ENCODE peak calls at places on chromosomes 13 and 19, in ten cellular contexts. One of them, this sample, is unnamed.
A peak's percentile ranks its signal among the peaks of the same experiment; 100 is the strongest.

GRCh38 chr19:46355234-46355990 is 8.5 kb downstream of the PPP5C start:
- DNase-seq in Right ventricle myocardium superior: no peak
- DNase-seq in fibroblast of the aortic adventitia: no peak
- DNase-seq in neuronal stem cell: no peak
- DNase-seq in COLO829: no peak
- DNase-seq in anterior cingulate cortex: no peak
- DNase-seq in NCI-H1417 treated with DMSO at 0.1 percent for 48 hours: no peak
- DNase-seq in GM06990: no peak
- DNase-seq in mesenteric fat pad: no peak
- DNase-seq in B cell: no peak
- DNase-seq in this sample: no peak

GRCh38 chr13:24385902-24386301 is 76.5 kb downstream of the C1QTNF9 start:
- DNase-seq in COLO829: no peak
- DNase-seq in fibroblast of the aortic adventitia: no peak
- DNase-seq in NCI-H1417 treated with DMSO at 0.1 percent for 48 hours: no peak
- DNase-seq in neuronal stem cell: no peak
- DNase-seq in B cell: no peak
- DNase-seq in mesenteric fat pad: no peak
- DNase-seq in GM06990: no peak
- DNase-seq in Right ventricle myocardium superior: no peak
- DNase-seq in anterior cingulate cortex: no peak
- DNase-seq in this sample: no peak

GRCh38 chr19:54137913-54138776 is 583 bp downstream of the CNOT3 start:
- DNase-seq in B cell: peak; percentile 66
- DNase-seq in anterior cingulate cortex: no peak
- DNase-seq in neuronal stem cell: no peak
- DNase-seq in NCI-H1417 treated with DMSO at 0.1 percent for 48 hours: no peak
- DNase-seq in COLO829: no peak
- DNase-seq in Right ventricle myocardium superior: no peak
- DNase-seq in GM06990: peak; percentile 48
- DNase-seq in mesenteric fat pad: no peak
- DNase-seq in fibroblast of the aortic adventitia: no peak
- DNase-seq in this sample: no peak

GRCh38 chr19:3642987-3643386 is 16.4 kb upstream of the CACTIN start:
- DNase-seq in neuronal stem cell: no peak
- DNase-seq in anterior cingulate cortex: no peak
- DNase-seq in Right ventricle myocardium superior: no peak
- DNase-seq in COLO829: peak; percentile 20
- DNase-seq in fibroblast of the aortic adventitia: no peak
- DNase-seq in NCI-H1417 treated with DMSO at 0.1 percent for 48 hours: no peak
- DNase-seq in mesenteric fat pad: no peak
- DNase-seq in B cell: no peak
- DNase-seq in GM06990: no peak
- DNase-seq in this sample: no peak

GRCh38 chr19:47351545-47351944 is 2.4 kb downstream of the DHX34 start:
- DNase-seq in NCI-H1417 treated with DMSO at 0.1 percent for 48 hours: no peak
- DNase-seq in mesenteric fat pad: no peak
- DNase-seq in neuronal stem cell: no peak
- DNase-seq in Right ventricle myocardium superior: no peak
- DNase-seq in B cell: no peak
- DNase-seq in GM06990: no peak
- DNase-seq in COLO829: peak; percentile 68
- DNase-seq in anterior cingulate cortex: peak; percentile 11
- DNase-seq in fibroblast of the aortic adventitia: peak; percentile 32
- DNase-seq in this sample: no peak

GRCh38 chr13:60260440-60260839 is 96.7 kb upstream of the DIAPH3 start:
- DNase-seq in mesenteric fat pad: no peak
- DNase-seq in GM06990: no peak
- DNase-seq in neuronal stem cell: no peak
- DNase-seq in anterior cingulate cortex: no peak
- DNase-seq in B cell: no peak
- DNase-seq in NCI-H1417 treated with DMSO at 0.1 percent for 48 hours: no peak
- DNase-seq in fibroblast of the aortic adventitia: no peak
- DNase-seq in COLO829: no peak
- DNase-seq in Right ventricle myocardium superior: no peak
- DNase-seq in this sample: peak; percentile 5

GRCh38 chr13:114208134-114208533 is 26.6 kb upstream of the CDC16 start:
- DNase-seq in COLO829: no peak
- DNase-seq in GM06990: no peak
- DNase-seq in anterior cingulate cortex: no peak
- DNase-seq in fibroblast of the aortic adventitia: no peak
- DNase-seq in B cell: no peak
- DNase-seq in NCI-H1417 treated with DMSO at 0.1 percent for 48 hours: no peak
- DNase-seq in neuronal stem cell: no peak
- DNase-seq in Right ventricle myocardium superior: no peak
- DNase-seq in mesenteric fat pad: no peak
- DNase-seq in this sample: no peak

GRCh38 chr13:77291779-77292178 is 35.1 kb downstream of the MYCBP2 start:
- DNase-seq in mesenteric fat pad: no peak
- DNase-seq in GM06990: no peak
- DNase-seq in COLO829: no peak
- DNase-seq in B cell: no peak
- DNase-seq in fibroblast of the aortic adventitia: no peak
- DNase-seq in neuronal stem cell: no peak
- DNase-seq in anterior cingulate cortex: no peak
- DNase-seq in Right ventricle myocardium superior: no peak
- DNase-seq in NCI-H1417 treated with DMSO at 0.1 percent for 48 hours: no peak
- DNase-seq in this sample: no peak

GRCh38 chr13:88066847-88067246 is 395.7 kb downstream of the SLITRK5 start:
- DNase-seq in fibroblast of the aortic adventitia: no peak
- DNase-seq in anterior cingulate cortex: no peak
- DNase-seq in neuronal stem cell: no peak
- DNase-seq in COLO829: no peak
- DNase-seq in NCI-H1417 treated with DMSO at 0.1 percent for 48 hours: no peak
- DNase-seq in B cell: no peak
- DNase-seq in Right ventricle myocardium superior: no peak
- DNase-seq in mesenteric fat pad: no peak
- DNase-seq in GM06990: no peak
- DNase-seq in this sample: no peak

GRCh38 chr19:47499863-47500830 is 14.7 kb downstream of the NAPA start:
- DNase-seq in Right ventricle myocardium superior: no peak
- DNase-seq in fibroblast of the aortic adventitia: no peak
- DNase-seq in anterior cingulate cortex: no peak
- DNase-seq in mesenteric fat pad: no peak
- DNase-seq in NCI-H1417 treated with DMSO at 0.1 percent for 48 hours: no peak
- DNase-seq in COLO829: no peak
- DNase-seq in B cell: no peak
- DNase-seq in neuronal stem cell: no peak
- DNase-seq in GM06990: no peak
- DNase-seq in this sample: no peak

GRCh38 chr13:22357132-22357531 is 686.3 kb downstream of the FGF9 start:
- DNase-seq in GM06990: no peak
- DNase-seq in anterior cingulate cortex: no peak
- DNase-seq in NCI-H1417 treated with DMSO at 0.1 percent for 48 hours: no peak
- DNase-seq in COLO829: no peak
- DNase-seq in fibroblast of the aortic adventitia: no peak
- DNase-seq in Right ventricle myocardium superior: no peak
- DNase-seq in mesenteric fat pad: no peak
- DNase-seq in B cell: no peak
- DNase-seq in neuronal stem cell: no peak
- DNase-seq in this sample: no peak

GRCh38 chr13:66402546-66402945 is 827.6 kb downstream of the PCDH9 start:
- DNase-seq in neuronal stem cell: no peak
- DNase-seq in GM06990: no peak
- DNase-seq in fibroblast of the aortic adventitia: no peak
- DNase-seq in B cell: no peak
- DNase-seq in COLO829: no peak
- DNase-seq in mesenteric fat pad: no peak
- DNase-seq in NCI-H1417 treated with DMSO at 0.1 percent for 48 hours: no peak
- DNase-seq in anterior cingulate cortex: no peak
- DNase-seq in Right ventricle myocardium superior: no peak
- DNase-seq in this sample: no peak

GRCh38 chr19:2761309-2761677 is 21.5 kb upstream of the SLC39A3 start:
- DNase-seq in mesenteric fat pad: no peak
- DNase-seq in Right ventricle myocardium superior: no peak
- DNase-seq in COLO829: no peak
- DNase-seq in GM06990: no peak
- DNase-seq in neuronal stem cell: no peak
- DNase-seq in NCI-H1417 treated with DMSO at 0.1 percent for 48 hours: no peak
- DNase-seq in fibroblast of the aortic adventitia: no peak
- DNase-seq in anterior cingulate cortex: no peak
- DNase-seq in B cell: no peak
- DNase-seq in this sample: no peak